ENCODE peak calls at places on chromosomes 16 and 17, in ten cellular contexts. D, A, E, R, Z, T, Q, C, J and X are unnamed samples. For H3K4me1, the result is how much of the 10 kb centered on the place peaks cover.

GRCh38 chr17:82910041-82910481 is 70.2 kb upstream of the ZNF750 start:
- DNase-seq in D (no peak), A (peak), E (no peak), R (no peak), Z (no peak), T (no peak), Q (no peak), C (no peak), J (no peak), X (no peak)

GRCh38 chr17:21096874-21097273 is 29.9 kb upstream of the DHRS7B start:
- DNase-seq in D (no peak), A (no peak), E (no peak), R (no peak), Z (no peak), T (no peak), Q (no peak), C (no peak), J (no peak), X (no peak)

GRCh38 chr16:6857575-6857974 is 475.1 kb upstream of the RBFOX1 start:
- DNase-seq in D (no peak), A (no peak), E (no peak), R (no peak), Z (no peak), T (no peak), Q (no peak), C (no peak), J (no peak), X (no peak)

GRCh38 chr17:45895304-45895968 is 1.1 kb downstream of the MAPT start:
- DNase-seq in D (peak), A (no peak), E (peak), R (no peak), Z (no peak), T (no peak), Q (no peak), C (no peak), J (no peak), X (peak)

GRCh38 chr16:47503936-47504335 is 42.8 kb downstream of the PHKB start:
- DNase-seq in D (no peak), A (no peak), E (no peak), R (no peak), Z (no peak), T (no peak), Q (no peak), C (no peak), J (no peak), X (no peak)

GRCh38 chr17:8384801-8385335 is 1.9 kb upstream of the RPL26 start:
- DNase-seq in D (peak), A (no peak), E (peak), R (no peak), Z (peak), T (no peak), Q (no peak), C (no peak), J (no peak), X (no peak)

GRCh38 chr16:49356728-49357488 is 16.7 kb upstream of the C16orf78 start:
- DNase-seq in D (no peak), A (no peak), E (no peak), R (no peak), Z (no peak), T (no peak), Q (no peak), C (no peak), J (no peak), X (no peak)

GRCh38 chr17:83200231-83200699 is 120.9 kb downstream of the METRNL start:
- DNase-seq in D (no peak), A (peak), E (no peak), R (peak), Z (peak), T (peak), Q (peak), C (no peak), J (peak), X (peak)

GRCh38 chr17:7590743-7591142 is 849 bp upstream of the SOX15 start:
- DNase-seq in D (peak), A (no peak), E (no peak), R (no peak), Z (no peak), T (no peak), Q (no peak), C (no peak), J (peak), X (no peak)

GRCh38 chr17:59373879-59374495 is 42.5 kb downstream of the YPEL2 start:
- DNase-seq in D (no peak), A (no peak), E (no peak), R (peak), Z (peak), T (no peak), Q (peak), C (no peak), J (no peak), X (no peak)

GRCh38 chr16:89502319-89502843 is 5.8 kb upstream of the SPG7 start:
- DNase-seq in D (no peak), A (peak), E (peak), R (no peak), Z (no peak), T (peak), Q (no peak), C (no peak), J (no peak), X (no peak)

GRCh38 chr16:12271006-12271405 is 294.5 kb downstream of the SNX29 start:
- DNase-seq in D (peak), A (no peak), E (no peak), R (no peak), Z (no peak), T (no peak), Q (no peak), C (peak), J (no peak), X (no peak)

GRCh38 chr16:1150511-1150982 is 2.4 kb upstream of the CACNA1H start:
- DNase-seq in D (peak), A (no peak), E (no peak), R (no peak), Z (no peak), T (no peak), Q (no peak), C (no peak), J (no peak), X (no peak)

GRCh38 chr16:80176114-80176513 is 364.7 kb upstream of the DYNLRB2 start:
- DNase-seq in D (no peak), A (no peak), E (no peak), R (no peak), Z (no peak), T (no peak), Q (no peak), C (no peak), J (no peak), X (no peak)

GRCh38 chr16:81723098-81723723 is 55.9 kb upstream of the PLCG2 start:
- DNase-seq in D (peak), A (no peak), E (no peak), R (peak), Z (no peak), T (no peak), Q (peak), C (no peak), J (peak), X (no peak)

GRCh38 chr17:80836971-80837481 is 154.6 kb upstream of the CHMP6 start:
- DNase-seq in D (no peak), A (no peak), E (no peak), R (no peak), Z (no peak), T (no peak), Q (no peak), C (no peak), J (no peak), X (no peak)

GRCh38 chr17:77546772-77547201 is 406.0 kb downstream of the SEC14L1 start:
- DNase-seq in D (peak), A (no peak), E (no peak), R (no peak), Z (no peak), T (no peak), Q (peak), C (no peak), J (no peak), X (no peak)

GRCh38 chr17:35002876-35003551 is 22.7 kb downstream of the LIG3 start:
- DNase-seq in D (no peak), A (no peak), E (no peak), R (peak), Z (no peak), T (peak), Q (no peak), C (no peak), J (no peak), X (peak)

GRCh38 chr17:38459556-38459955 is 31.3 kb downstream of the ARHGAP23 start:
- DNase-seq in D (no peak), A (no peak), E (no peak), R (no peak), Z (no peak), T (peak), Q (no peak), C (no peak), J (no peak), X (peak)

GRCh38 chr17:1241904-1242303 is 28.3 kb upstream of the BHLHA9 start:
- DNase-seq in D (no peak), A (no peak), E (no peak), R (no peak), Z (no peak), T (no peak), Q (peak), C (no peak), J (no peak), X (no peak)

GRCh38 chr17:7290166-7290565 is 4.3 kb downstream of the YBX2 start:
- DNase-seq in D (no peak), A (no peak), E (no peak), R (no peak), Z (peak), T (no peak), Q (no peak), C (no peak), J (no peak), X (no peak)

GRCh38 chr16:47986031-47986430 is 169.8 kb downstream of the ABCC12 start:
- DNase-seq in D (no peak), A (no peak), E (no peak), R (no peak), Z (no peak), T (no peak), Q (no peak), C (no peak), J (no peak), X (no peak)

GRCh38 chr17:48598727-48599126 is 5.1 kb upstream of the HOXB5 start:
- DNase-seq in D (no peak), A (no peak), E (no peak), R (no peak), Z (no peak), T (no peak), Q (no peak), C (no peak), J (no peak), X (no peak)

GRCh38 chr16:58938856-58939255 is 204.7 kb upstream of the GOT2 start:
- DNase-seq in D (peak), A (no peak), E (no peak), R (no peak), Z (no peak), T (no peak), Q (no peak), C (no peak), J (no peak), X (no peak)

GRCh38 chr16:4882633-4883285 is 35.5 kb downstream of the UBN1 start:
- DNase-seq in D (no peak), A (no peak), E (peak), R (peak), Z (no peak), T (peak), Q (no peak), C (no peak), J (peak), X (no peak)

GRCh38 chr16:4884972-4885874 is 37.9 kb downstream of the UBN1 start:
- DNase-seq in D (no peak), A (no peak), E (no peak), R (no peak), Z (no peak), T (no peak), Q (no peak), C (no peak), J (no peak), X (no peak)

GRCh38 chr16:4886151-4886550 is 38.9 kb downstream of the UBN1 start:
- DNase-seq in D (no peak), A (no peak), E (no peak), R (no peak), Z (no peak), T (no peak), Q (no peak), C (no peak), J (no peak), X (no peak)

GRCh38 chr16:4883501-4883900 is 36.2 kb downstream of the UBN1 start:
- DNase-seq in D (no peak), A (no peak), E (no peak), R (no peak), Z (no peak), T (no peak), Q (no peak), C (no peak), J (no peak), X (no peak)

DNA sequence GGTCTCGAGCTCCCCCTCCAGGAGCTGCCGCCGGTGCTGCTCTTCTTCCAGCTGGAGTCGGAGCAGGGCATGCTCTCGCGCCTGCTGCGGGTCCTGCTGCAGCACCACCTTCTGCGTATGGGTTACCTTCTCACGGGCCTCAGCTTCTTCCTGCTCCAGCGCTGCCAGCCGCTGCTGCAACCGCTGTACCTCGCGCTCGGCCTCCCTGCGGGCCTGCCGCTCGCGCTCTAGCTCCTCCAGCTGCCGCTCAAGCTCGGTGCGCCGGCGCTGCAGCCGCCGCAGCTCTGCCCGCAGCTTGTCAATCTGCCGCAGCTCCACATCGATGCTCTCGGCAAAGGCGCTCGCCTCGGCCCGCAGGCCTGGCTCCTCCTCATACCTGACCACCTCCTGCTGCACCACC is 36.9 kb downstream of the UBN1 start:
- DNase-seq in D (no peak), A (no peak), E (no peak), R (no peak), Z (no peak), T (no peak), Q (no peak), C (no peak), J (no peak), X (no peak)
- H3K27ac ChIP-seq in D (no peak), A (no peak), E (no peak), R (no peak), Z (no peak), T (no peak), Q (no peak), C (no peak), J (no peak), X (no peak)

DNA sequence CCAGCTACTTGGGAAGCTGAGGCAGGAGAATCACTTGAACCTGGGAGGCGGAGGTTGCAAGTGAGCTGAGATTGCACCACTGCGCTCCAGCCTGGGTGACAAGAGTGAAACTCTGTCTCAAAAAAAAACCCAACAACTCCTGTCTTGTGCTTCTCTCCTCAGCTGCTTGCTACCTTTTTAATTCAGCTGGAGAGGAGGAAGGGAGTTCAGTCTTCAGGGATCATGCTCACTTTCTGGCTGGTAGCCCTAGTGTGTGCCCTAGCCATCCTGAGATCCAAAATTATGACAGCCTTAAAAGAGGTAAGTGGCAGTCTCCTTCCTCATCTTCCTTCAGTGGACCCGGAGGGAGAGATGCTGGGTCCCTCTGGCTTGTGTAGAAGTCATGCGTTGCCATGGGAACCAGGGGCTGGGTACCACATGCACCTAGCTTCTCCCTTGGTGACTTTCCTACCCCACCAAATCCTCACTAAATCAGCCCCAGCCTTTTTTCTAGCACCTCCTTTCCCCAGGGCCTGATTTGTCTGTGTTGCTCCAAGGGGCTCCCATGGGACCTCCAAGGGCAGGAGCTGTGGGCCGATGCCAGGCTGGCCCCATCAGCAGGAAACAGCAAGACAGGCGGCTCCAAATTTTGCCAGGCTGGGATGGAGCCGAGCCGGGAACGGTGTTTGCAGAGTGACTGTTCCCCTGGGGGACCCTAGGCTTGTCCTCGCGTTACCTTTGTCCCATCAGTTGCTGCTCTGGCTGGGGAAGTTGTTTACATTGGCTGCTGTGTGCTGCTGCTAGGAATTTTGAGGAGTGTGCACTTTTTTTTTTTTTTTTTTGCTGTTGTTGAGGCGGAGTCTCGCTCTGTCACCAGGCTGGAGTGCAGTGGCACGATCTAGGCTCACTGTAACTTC is 65.2 kb downstream of the ABCC1 start:
- DNase-seq in D (no peak), A (peak), E (no peak), R (peak), Z (peak), T (peak), Q (peak), C (no peak), J (peak), X (peak)
- H3K4me1 ChIP-seq in D (under half), A (under half), E (under half), R (under half), Z (under half), T (under half), Q (under half), C (under half), J (under half), X (under half)

GRCh38 chr17:66240630-66241029 is 11.4 kb upstream of the APOH start:
- DNase-seq in D (no peak), A (no peak), E (peak), R (no peak), Z (no peak), T (no peak), Q (no peak), C (no peak), J (no peak), X (no peak)

GRCh38 chr17:66241839-66242238 is 12.6 kb upstream of the APOH start:
- DNase-seq in D (no peak), A (no peak), E (no peak), R (no peak), Z (no peak), T (no peak), Q (no peak), C (no peak), J (no peak), X (no peak)

GRCh38 chr17:66235377-66235994 is 6.3 kb upstream of the APOH start:
- DNase-seq in D (no peak), A (no peak), E (no peak), R (no peak), Z (no peak), T (no peak), Q (no peak), C (no peak), J (no peak), X (no peak)

DNA sequence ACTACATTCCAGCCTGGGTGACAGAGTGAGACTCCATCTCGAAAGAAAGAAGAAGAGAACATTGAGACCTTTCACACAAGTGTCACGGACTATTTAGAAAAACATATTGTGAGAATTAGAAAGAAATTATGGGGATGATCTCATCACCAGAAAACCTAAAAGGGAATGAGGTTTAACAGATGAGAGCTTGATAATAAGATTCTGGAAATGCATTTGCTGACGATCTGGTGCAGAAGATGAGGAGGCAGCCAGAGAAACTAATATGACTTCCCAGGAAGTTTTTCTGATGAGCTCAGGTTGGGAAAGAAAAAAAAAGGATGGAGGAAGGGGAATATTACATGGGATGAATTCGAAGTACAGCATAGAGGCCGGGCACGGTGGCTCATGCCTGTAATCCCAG is 10.8 kb upstream of the APOH start:
- DNase-seq in D (no peak), A (no peak), E (no peak), R (no peak), Z (no peak), T (no peak), Q (no peak), C (no peak), J (no peak), X (no peak)
- H3K27ac ChIP-seq in D (no peak), A (no peak), E (no peak), R (no peak), Z (no peak), T (no peak), Q (no peak), C (no peak), J (no peak), X (no peak)

GRCh38 chr16:25009822-25010221 is 5.3 kb downstream of the ARHGAP17 start:
- DNase-seq in D (no peak), A (no peak), E (no peak), R (no peak), Z (no peak), T (no peak), Q (no peak), C (no peak), J (peak), X (peak)

GRCh38 chr16:25013049-25013448 is 2.1 kb downstream of the ARHGAP17 start:
- DNase-seq in D (no peak), A (no peak), E (no peak), R (no peak), Z (no peak), T (no peak), Q (no peak), C (no peak), J (no peak), X (no peak)

GRCh38 chr16:25011891-25012499 is 3.2 kb downstream of the ARHGAP17 start:
- DNase-seq in D (no peak), A (no peak), E (no peak), R (no peak), Z (no peak), T (no peak), Q (no peak), C (no peak), J (no peak), X (no peak)

GRCh38 chr16:25012525-25012991 is 2.6 kb downstream of the ARHGAP17 start:
- DNase-seq in D (no peak), A (no peak), E (peak), R (no peak), Z (no peak), T (no peak), Q (no peak), C (no peak), J (peak), X (no peak)

DNA sequence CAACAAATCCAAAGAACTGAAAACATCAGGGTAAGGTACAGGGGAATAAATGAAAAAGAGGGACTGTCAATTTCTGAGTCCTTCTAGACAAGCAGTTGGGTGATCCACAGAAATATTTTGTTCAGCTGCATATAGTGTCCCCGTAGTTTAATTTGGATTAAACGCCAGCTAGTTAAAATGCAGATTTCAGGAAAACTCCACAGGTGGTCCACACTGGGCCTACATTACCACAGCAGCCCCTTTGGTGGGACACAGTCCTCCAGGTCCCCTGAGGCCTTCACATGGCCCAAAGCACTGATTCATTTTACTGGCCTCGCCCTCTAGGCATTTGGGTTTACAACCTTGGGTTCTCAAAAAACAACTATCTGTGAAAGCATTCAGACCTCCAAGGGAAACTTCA is 4.6 kb downstream of the ARHGAP17 start:
- DNase-seq in D (no peak), A (no peak), E (no peak), R (no peak), Z (no peak), T (no peak), Q (no peak), C (no peak), J (no peak), X (no peak)
- H3K4me1 ChIP-seq in D (under half), A (under half), E (under half), R (half or more), Z (under half), T (half or more), Q (under half), C (under half), J (half or more), X (half or more)

DNA sequence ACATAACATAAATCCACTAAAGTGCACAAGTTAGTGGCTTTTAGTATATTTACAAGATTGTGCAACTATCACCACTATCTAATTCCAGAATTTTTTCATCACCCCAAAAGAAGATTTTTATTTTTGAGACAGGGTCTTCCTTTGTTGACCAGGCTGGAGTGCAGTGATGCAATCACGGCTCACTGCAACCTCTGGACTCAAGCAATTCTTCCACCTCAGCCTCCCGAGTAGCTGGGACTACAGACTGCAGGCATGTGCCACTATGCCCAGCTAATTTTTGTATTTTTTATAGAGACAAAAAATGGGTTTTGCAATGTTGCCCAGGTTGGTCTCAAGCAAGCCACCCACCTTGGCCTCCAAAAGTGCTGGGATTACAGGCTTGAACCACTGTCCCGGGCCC is 15.1 kb downstream of the DRC7 start:
- DNase-seq in D (no peak), A (no peak), E (no peak), R (no peak), Z (no peak), T (no peak), Q (no peak), C (no peak), J (no peak), X (no peak)
- H3K27ac ChIP-seq in D (no peak), A (no peak), E (no peak), R (no peak), Z (no peak), T (no peak), Q (no peak), C (no peak), J (no peak), X (no peak)